ENCODE peak calls at places on chromosomes 11 and 22, in four cellular contexts. N is mammary epithelial cell; M is CD4-positive, alpha-beta T cell; H is psoas muscle. S is an unnamed sample.
A peak's percentile ranks its signal among the peaks of the same experiment; 100 is the strongest.

GRCh38 chr11:114111369-114112042 is 52.0 kb downstream of the ZBTB16 start:
- DNase-seq in N (peak; percentile 4), M (no peak), H (no peak), S (no peak)

GRCh38 chr22:20610757-20611156 is 103.3 kb downstream of the MED15 start:
- DNase-seq in N (no peak), M (no peak), H (no peak), S (no peak)

GRCh38 chr11:35316161-35316560 is 103.2 kb downstream of the SLC1A2 start:
- DNase-seq in N (no peak), M (no peak), H (no peak), S (no peak)

GRCh38 chr11:73477518-73477917 is 101.3 kb downstream of the RELT start:
- DNase-seq in N (no peak), M (no peak), H (no peak), S (no peak)

GRCh38 chr11:35031869-35032268 is 107.1 kb upstream of the CD44 start:
- DNase-seq in N (peak; percentile 93), M (no peak), H (no peak), S (no peak)

GRCh38 chr22:20015971-20016733 is 471 bp downstream of the ARVCF start:
- DNase-seq in N (no peak), M (no peak), H (no peak), S (peak; percentile 91)

GRCh38 chr11:14350215-14350614 is 8.8 kb downstream of the RRAS2 start:
- DNase-seq in N (no peak), M (no peak), H (no peak), S (no peak)

GRCh38 chr22:20514658-20515406 is 7.4 kb downstream of the MED15 start:
- DNase-seq in N (peak; percentile 92), M (no peak), H (peak; percentile 82), S (no peak)

GRCh38 chr11:92678212-92678611 is 291.2 kb upstream of the MTNR1B start:
- DNase-seq in N (no peak), M (no peak), H (no peak), S (no peak)

GRCh38 chr11:113896156-113896879 is 8.3 kb upstream of the HTR3B start:
- DNase-seq in N (no peak), M (peak; percentile 11), H (no peak), S (no peak)

GRCh38 chr11:73321342-73322110 is 13.4 kb downstream of the ARHGEF17 start:
- DNase-seq in N (no peak), M (no peak), H (peak; percentile 55), S (no peak)

GRCh38 chr11:78646564-78647185 is 72.0 kb upstream of the NARS2 start:
- DNase-seq in N (peak; percentile 68), M (peak; percentile 39), H (peak; percentile 21), S (no peak)

GRCh38 chr11:14435717-14436116 is 63.9 kb downstream of the COPB1 start:
- DNase-seq in N (no peak), M (no peak), H (no peak), S (no peak)

GRCh38 chr11:13261600-13262061 is 16.0 kb upstream of the BMAL1 start:
- DNase-seq in N (peak; percentile 89), M (no peak), H (no peak), S (no peak)

GRCh38 chr11:125957623-125958330 is 11.9 kb downstream of the VSIG10L2 start:
- DNase-seq in N (no peak), M (no peak), H (no peak), S (no peak)

GRCh38 chr11:69022268-69022667 is 9.2 kb upstream of the MRGPRF start:
- DNase-seq in N (no peak), M (no peak), H (no peak), S (no peak)

GRCh38 chr11:116535120-116535519 is 237.7 kb downstream of the BUD13 start:
- DNase-seq in N (no peak), M (no peak), H (no peak), S (no peak)

GRCh38 chr11:120327311-120327710 is 2.2 kb downstream of the TLCD5 start:
- DNase-seq in N (no peak), M (no peak), H (no peak), S (no peak)

GRCh38 chr11:44427432-44427831 is 117.5 kb upstream of the ALX4 start:
- DNase-seq in N (no peak), M (no peak), H (no peak), S (no peak)

GRCh38 chr11:131998020-131998419 is 627.6 kb downstream of the NTM start:
- DNase-seq in N (no peak), M (no peak), H (no peak), S (no peak)

GRCh38 chr22:20661473-20661872 is 112.4 kb upstream of the SERPIND1 start:
- DNase-seq in N (no peak), M (no peak), H (no peak), S (no peak)

GRCh38 chr11:93969925-93970922 is 50.9 kb upstream of the HEPHL1 start:
- DNase-seq in N (no peak), M (no peak), H (no peak), S (no peak)

DNA sequence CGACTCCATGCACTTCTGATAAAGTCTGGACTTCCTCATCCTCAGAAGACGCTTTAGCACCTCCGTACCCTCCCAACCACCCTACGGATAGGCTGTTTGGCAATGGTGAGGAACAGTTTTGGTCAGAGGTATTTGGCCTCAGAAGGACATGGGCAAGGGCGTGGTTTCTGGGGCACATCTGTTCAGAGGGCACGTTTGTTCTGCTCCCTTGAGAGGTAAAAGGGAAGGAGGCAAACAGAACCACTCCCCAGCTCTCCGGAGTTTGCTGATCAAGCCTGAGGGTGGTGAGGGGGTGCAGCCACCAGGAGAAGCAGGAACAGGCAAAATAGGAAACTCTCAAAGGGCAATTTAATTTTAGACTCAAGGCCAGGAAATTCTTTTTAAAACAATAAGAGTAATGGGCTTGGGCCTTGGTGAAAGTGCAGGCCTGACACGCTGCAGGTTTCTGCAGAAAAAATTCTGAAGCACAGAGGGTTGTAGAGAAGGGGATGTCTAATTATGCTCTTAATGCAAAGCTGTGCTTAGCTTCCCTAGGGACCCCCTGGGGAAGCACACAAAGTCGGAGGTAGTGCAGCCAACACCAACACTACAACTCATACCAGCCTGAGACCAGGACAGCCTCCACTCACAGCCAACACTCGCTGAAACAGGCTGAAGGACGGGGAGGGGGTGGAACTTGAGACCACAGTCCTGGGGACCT is 23.3 kb downstream of the ETS1 start:
- DNase-seq in N (no peak), M (no peak), H (no peak), S (no peak)
- H3K27ac ChIP-seq in N (no peak overlapping the region), M (no peak overlapping the region), H (no peak overlapping the region), S (peak overlapping the region; percentile 17)

DNA sequence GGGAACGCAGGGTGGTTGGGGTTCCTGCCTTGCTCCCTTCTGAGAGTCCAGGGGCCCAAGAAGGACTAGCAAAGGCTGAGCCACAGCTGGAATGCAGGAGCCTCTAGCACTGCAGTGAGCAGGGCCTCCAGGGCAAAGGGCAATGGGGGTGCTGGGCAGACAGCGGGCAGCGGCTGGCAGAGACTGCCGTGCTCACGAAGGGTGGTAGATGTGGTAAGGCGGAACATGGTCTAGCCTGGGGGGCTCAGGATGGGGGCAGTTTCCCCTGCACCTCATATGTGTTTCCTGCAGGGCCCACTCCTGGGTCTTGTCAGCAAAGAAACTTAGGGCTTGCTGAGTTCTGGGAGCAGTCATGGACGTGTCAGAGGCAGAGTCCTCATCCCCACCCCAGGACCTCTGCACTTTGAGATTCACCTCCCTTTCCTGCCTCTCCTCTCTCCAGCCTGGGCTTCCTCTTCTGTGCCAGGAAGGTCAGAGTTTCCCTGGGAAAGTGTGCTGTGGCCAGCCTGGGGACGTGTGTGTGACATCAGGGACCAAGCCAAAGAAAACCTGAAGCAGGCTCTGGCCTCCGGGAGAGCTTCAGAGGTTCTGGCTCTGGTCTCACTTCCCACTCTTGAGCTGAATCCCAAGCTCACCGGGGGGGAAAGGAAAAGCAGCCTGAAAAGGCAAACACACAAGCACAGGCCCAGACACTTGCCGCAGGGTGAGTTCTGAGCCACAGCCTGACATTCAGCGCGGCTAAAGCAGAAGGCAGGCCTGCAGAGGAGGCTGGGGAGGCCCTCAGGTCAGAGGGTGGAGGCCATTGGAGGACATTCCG is 4.4 kb downstream of the MOGAT2 start:
- DNase-seq in N (no peak), M (no peak), H (no peak), S (no peak)
- H3K27ac ChIP-seq in N (no peak overlapping the region), M (no peak overlapping the region), H (no peak overlapping the region), S (no peak overlapping the region)

GRCh38 chr11:62614275-62614674 is 1.2 kb downstream of the ROM1 start:
- DNase-seq in N (peak; percentile 59), M (peak; percentile 16), H (no peak), S (no peak)
- H3K27ac ChIP-seq in N (no peak overlapping the region), M (no peak overlapping the region), H (peak overlapping the region; percentile 94), S (no peak overlapping the region)

DNA sequence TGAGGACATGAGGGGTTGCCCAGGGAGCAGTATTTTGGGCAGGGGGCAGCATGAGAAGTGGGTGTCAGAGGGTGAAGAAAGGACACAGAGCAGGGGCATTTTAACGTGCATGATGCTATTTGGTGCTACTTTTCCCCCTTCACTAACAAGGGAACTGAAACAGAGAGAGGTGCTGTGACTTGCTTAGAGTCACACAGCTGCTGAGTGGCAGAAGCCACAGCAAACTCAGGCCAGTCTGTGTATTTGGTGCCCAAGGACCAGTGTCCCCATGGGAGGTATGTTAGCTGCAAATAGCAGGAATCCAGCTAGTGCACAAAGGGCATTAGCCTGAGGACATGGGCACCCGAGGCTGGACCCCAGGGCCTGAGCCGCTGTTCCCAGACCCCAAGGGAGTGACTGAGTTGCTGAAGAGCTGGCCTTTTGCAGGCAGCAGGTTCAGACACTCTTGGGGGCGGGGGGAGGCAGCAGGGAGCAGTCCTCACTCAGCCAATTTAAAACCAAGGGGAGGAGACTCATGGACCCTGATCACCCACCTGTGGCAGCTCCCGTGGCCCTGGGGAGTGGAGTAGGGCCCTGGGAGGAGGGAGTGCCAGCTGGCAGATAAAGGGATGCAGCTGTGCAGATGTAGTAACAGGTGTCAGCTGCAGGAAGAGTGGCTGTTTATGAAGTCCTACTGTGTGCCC is 14.6 kb downstream of the PARVG start:
- DNase-seq in N (no peak), M (no peak), H (no peak), S (no peak)
- H3K27ac ChIP-seq in N (no peak overlapping the region), M (no peak overlapping the region), H (no peak overlapping the region), S (no peak overlapping the region)

GRCh38 chr22:37379716-37380115 is 47.6 kb downstream of the ELFN2 start:
- DNase-seq in N (no peak), M (no peak), H (no peak), S (no peak)
- H3K27ac ChIP-seq in N (no peak overlapping the region), M (no peak overlapping the region), H (no peak overlapping the region), S (no peak overlapping the region)

GRCh38 chr11:122516686-122517085 is 138.8 kb upstream of the UBASH3B start:
- DNase-seq in N (no peak), M (no peak), H (no peak), S (no peak)
- H3K27ac ChIP-seq in N (no peak overlapping the region), M (no peak overlapping the region), H (no peak overlapping the region), S (no peak overlapping the region)

S was measured in upper lobe of left lung.